ENCODE peak calls at places on chromosomes 12 and 14, in four cellular contexts. Q is retinal pigment epithelial cell, X is progenitor cell of endocrine pancreas, A is LHCN-M2. V is an unnamed sample.

GRCh38 chr14:58491593-58491992 is 64.1 kb downstream of the KIAA0586 start:
- DNase-seq in Q (no peak), X (no peak), A (peak), V (peak)

GRCh38 chr12:69935651-69936100 is 110.6 kb downstream of the MYRFL start:
- DNase-seq in Q (no peak), X (no peak), A (no peak), V (no peak)

GRCh38 chr14:29339491-29339890 is 572.9 kb downstream of the FOXG1 start:
- DNase-seq in Q (no peak), X (no peak), A (peak), V (no peak)

GRCh38 chr14:74682169-74682952 is 30.5 kb downstream of the AREL1 start:
- DNase-seq in Q (no peak), X (no peak), A (no peak), V (no peak)

GRCh38 chr12:104049278-104050257 is at the start of gene GLT8D2:
- DNase-seq in Q (no peak), X (no peak), A (peak), V (peak)

GRCh38 chr12:62915130-62915529 is 19.8 kb downstream of the PPM1H start:
- DNase-seq in Q (no peak), X (no peak), A (no peak), V (no peak)

GRCh38 chr14:94112513-94113060 is 2.1 kb downstream of the IFI27 start:
- DNase-seq in Q (no peak), X (no peak), A (no peak), V (no peak)

GRCh38 chr12:125533434-125534029 is 468.3 kb downstream of the AACS start:
- DNase-seq in Q (no peak), X (peak), A (no peak), V (peak)

GRCh38 chr12:122336015-122336946 is 70.0 kb upstream of the VPS33A start:
- DNase-seq in Q (no peak), X (no peak), A (peak), V (no peak)

GRCh38 chr14:22871962-22872832 is 657 bp downstream of the LRP10 start:
- DNase-seq in Q (no peak), X (peak), A (peak), V (peak)

GRCh38 chr14:20631821-20632389 is 9.6 kb downstream of the OR6S1 start:
- DNase-seq in Q (no peak), X (no peak), A (peak), V (peak)

GRCh38 chr12:107091381-107091780 is 2.0 kb downstream of the CRY1 start:
- DNase-seq in Q (peak), X (no peak), A (peak), V (peak)

GRCh38 chr12:67943295-67943892 is 45.9 kb upstream of the IFNG-AS1 start:
- DNase-seq in Q (peak), X (no peak), A (peak), V (peak)

V was measured in myocyte.